ENCODE peak calls at places on chromosomes 6 and 20, in four cellular contexts. One of them, this sample, is unnamed.

GRCh38 chr6:35468980-35469710 is 944 bp downstream of the RPL10A start:
- DNase-seq in K562: no peak
- DNase-seq in GM12878: no peak
- DNase-seq in HepG2: no peak
- DNase-seq in this sample: no peak

GRCh38 chr6:2381872-2382661 is 136.7 kb upstream of the GMDS start:
- DNase-seq in HepG2: no peak
- DNase-seq in K562: no peak
- DNase-seq in GM12878: no peak
- DNase-seq in this sample: no peak

GRCh38 chr6:95364016-95364604 is 213.2 kb upstream of the MANEA start:
- DNase-seq in K562: peak; percentile 10
- DNase-seq in HepG2: peak; percentile 20
- DNase-seq in GM12878: no peak
- DNase-seq in this sample: peak; percentile 26

GRCh38 chr6:28927856-28928255 is 4.1 kb upstream of the TRIM27 start:
- DNase-seq in K562: no peak
- DNase-seq in HepG2: no peak
- DNase-seq in GM12878: no peak
- DNase-seq in this sample: no peak

GRCh38 chr6:71224011-71224410 is 64.6 kb upstream of the OGFRL1 start:
- DNase-seq in HepG2: no peak
- DNase-seq in K562: no peak
- DNase-seq in GM12878: no peak
- DNase-seq in this sample: no peak

GRCh38 chr20:19692685-19693119 is 65.4 kb upstream of the RIN2 start:
- DNase-seq in GM12878: no peak
- DNase-seq in K562: peak; percentile 32
- DNase-seq in HepG2: peak; percentile 37
- DNase-seq in this sample: peak; percentile 67

GRCh38 chr6:44229376-44230033 is 6.1 kb downstream of the SLC29A1 start:
- DNase-seq in GM12878: no peak
- DNase-seq in K562: no peak
- DNase-seq in HepG2: no peak
- DNase-seq in this sample: no peak

GRCh38 chr6:667253-667927 is 10.5 kb upstream of the HUS1B start:
- DNase-seq in HepG2: no peak
- DNase-seq in K562: no peak
- DNase-seq in GM12878: no peak
- DNase-seq in this sample: no peak

DNA sequence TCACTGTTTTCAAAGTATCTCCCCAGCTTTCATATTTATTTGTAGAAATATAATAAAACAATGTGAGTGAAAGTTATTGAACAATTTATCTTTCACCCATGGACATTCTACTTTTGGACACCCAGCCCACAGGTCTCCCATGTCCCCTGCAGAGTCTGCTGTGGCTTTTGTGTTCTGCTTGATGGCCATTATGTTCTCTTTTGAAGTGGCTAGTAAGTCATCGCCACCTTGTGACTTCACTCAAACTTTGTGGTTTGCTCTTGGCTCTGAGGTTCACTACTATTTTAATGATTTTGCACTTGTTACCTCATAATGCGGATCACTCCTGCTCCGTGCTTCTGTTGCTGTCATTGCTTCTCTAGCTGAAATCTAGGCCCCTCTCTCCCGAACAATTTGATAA is 10.2 kb upstream of the DEFB113 start:
- DNase-seq in HepG2: no peak
- DNase-seq in K562: no peak
- DNase-seq in GM12878: peak; percentile 20
- DNase-seq in this sample: no peak
- TF ChIP-seq FOXK2 in HepG2: no peak
- TF ChIP-seq FOXK2 in K562: no peak
- TF ChIP-seq FOXK2 in GM12878: no peak
- TF ChIP-seq FOXK2 in this sample: no peak

DNA sequence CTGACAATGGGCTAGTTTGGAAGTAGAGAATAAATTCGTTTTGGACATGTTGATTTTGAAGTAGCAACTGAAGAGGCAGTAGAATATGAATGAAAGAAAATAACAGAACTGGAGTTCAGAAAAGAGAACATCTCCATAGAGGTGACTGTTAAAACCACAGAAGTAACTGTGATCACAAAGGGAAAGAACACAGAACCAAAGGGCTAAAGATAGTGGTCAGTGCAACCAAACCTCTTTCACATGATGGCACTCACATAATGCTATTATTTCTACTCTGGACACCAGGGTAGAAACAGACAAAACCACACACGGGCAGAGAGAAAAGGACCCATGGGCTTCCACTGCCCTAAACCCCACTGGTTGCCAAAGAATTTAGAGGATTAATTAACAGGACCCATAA is 58.5 kb downstream of the CDK19 start:
- DNase-seq in GM12878: no peak
- DNase-seq in K562: no peak
- DNase-seq in HepG2: no peak
- DNase-seq in this sample: no peak
- TF ChIP-seq FOXK2 in GM12878: no peak
- TF ChIP-seq FOXK2 in K562: no peak
- TF ChIP-seq FOXK2 in HepG2: no peak
- TF ChIP-seq FOXK2 in this sample: no peak

GRCh38 chr6:140811642-140812041 is 1321.1 kb upstream of the GJE1 start:
- DNase-seq in K562: no peak
- DNase-seq in HepG2: no peak
- DNase-seq in GM12878: no peak
- DNase-seq in this sample: no peak

GRCh38 chr6:140806431-140806830 is 1326.3 kb upstream of the GJE1 start:
- DNase-seq in GM12878: no peak
- DNase-seq in HepG2: no peak
- DNase-seq in K562: no peak
- DNase-seq in this sample: no peak

GRCh38 chr6:140812636-140813035 is 1320.1 kb upstream of the GJE1 start:
- DNase-seq in GM12878: no peak
- DNase-seq in HepG2: no peak
- DNase-seq in K562: no peak
- DNase-seq in this sample: no peak

GRCh38 chr6:140809694-140810101 is 1323.0 kb upstream of the GJE1 start:
- DNase-seq in K562: no peak
- DNase-seq in HepG2: no peak
- DNase-seq in GM12878: peak; percentile 35
- DNase-seq in this sample: no peak
- TF ChIP-seq FOXK2 in K562: no peak
- TF ChIP-seq FOXK2 in HepG2: no peak
- TF ChIP-seq FOXK2 in GM12878: no peak
- TF ChIP-seq FOXK2 in this sample: no peak

GRCh38 chr6:143457563-143458359 is 7.2 kb downstream of the PEX3 start:
- DNase-seq in HepG2: peak; percentile 35
- DNase-seq in K562: no peak
- DNase-seq in GM12878: no peak
- DNase-seq in this sample: no peak
- TF ChIP-seq FOXK2 in HepG2: no peak
- TF ChIP-seq FOXK2 in K562: no peak
- TF ChIP-seq FOXK2 in GM12878: no peak
- TF ChIP-seq FOXK2 in this sample: no peak

DNA sequence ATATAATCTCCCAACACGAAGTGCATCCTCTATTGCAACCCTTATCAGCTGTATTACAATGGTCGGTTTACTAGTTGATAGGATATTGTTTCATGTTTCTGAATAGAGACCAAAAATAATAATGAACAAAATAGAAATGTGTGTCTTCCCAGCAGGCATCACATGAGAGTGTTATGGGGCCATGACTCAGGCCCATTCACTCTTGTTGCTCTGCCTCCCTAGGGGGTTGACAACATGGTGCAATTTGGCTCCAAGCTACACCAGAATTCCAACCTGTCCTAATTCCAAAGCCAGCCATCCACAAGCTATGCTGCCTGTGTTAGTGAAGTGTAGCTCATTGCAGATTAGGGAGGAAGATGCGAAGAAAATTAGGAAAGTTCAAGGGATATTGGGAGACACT is 13.1 kb upstream of the SAYSD1 start:
- DNase-seq in K562: no peak
- DNase-seq in HepG2: no peak
- DNase-seq in GM12878: no peak
- DNase-seq in this sample: no peak
- TF ChIP-seq FOXK2 in K562: no peak
- TF ChIP-seq FOXK2 in HepG2: no peak
- TF ChIP-seq FOXK2 in GM12878: no peak
- TF ChIP-seq FOXK2 in this sample: no peak

GRCh38 chr6:52231411-52232127 is 12.7 kb downstream of the IL17F start:
- DNase-seq in K562: no peak
- DNase-seq in GM12878: peak; percentile 55
- DNase-seq in HepG2: no peak
- DNase-seq in this sample: no peak
- TF ChIP-seq FOXK2 in K562: no peak
- TF ChIP-seq FOXK2 in GM12878: no peak
- TF ChIP-seq FOXK2 in HepG2: no peak
- TF ChIP-seq FOXK2 in this sample: no peak

GRCh38 chr20:3592931-3593330 is 70.3 kb downstream of the GFRA4 start:
- DNase-seq in GM12878: no peak
- DNase-seq in HepG2: no peak
- DNase-seq in K562: no peak
- DNase-seq in this sample: no peak
- TF ChIP-seq FOXK2 in GM12878: no peak
- TF ChIP-seq FOXK2 in HepG2: no peak
- TF ChIP-seq FOXK2 in K562: no peak
- TF ChIP-seq FOXK2 in this sample: no peak

This sample was measured in HEK293T.